ENCODE peak calls at places on chromosomes 5 and 9, in seven cellular contexts. I is keratinocyte; W is RPMI7951; H is LoVo; S is DMS 273 treated with DMSO at 0.1 percent for 48 hours; T is activated naive CD4-positive, alpha-beta T cell treated with anti-CD3 and anti-CD28 coated beads, Interleukin-2, amount 50 U/mL, for 16 hours; K is GM04504. Z is an unnamed sample.

GRCh38 chr5:57176350-57176857 is 2.5 kb downstream of the GPBP1 start:
- DNase-seq in H (peak; percentile 29), T (no peak), I (no peak), S (no peak), W (peak; percentile 72), K (peak; percentile 27), Z (peak; percentile 37)

GRCh38 chr5:1419476-1420210 is 25.6 kb downstream of the SLC6A3 start:
- DNase-seq in S (no peak), H (no peak), T (peak; percentile 5), I (no peak), W (no peak), K (no peak), Z (no peak)

GRCh38 chr5:90849939-90850338 is 291.3 kb downstream of the ADGRV1 start:
- DNase-seq in W (no peak), K (no peak), H (no peak), I (no peak), T (no peak), S (no peak), Z (no peak)

GRCh38 chr9:137083418-137084004 is 3.3 kb upstream of the MAN1B1 start:
- DNase-seq in T (no peak), H (peak; percentile 85), S (no peak), K (peak; percentile 92), I (peak; percentile 85), W (peak; percentile 98), Z (no peak)

GRCh38 chr9:131810351-131811170 is 70.7 kb upstream of the RAPGEF1 start:
- DNase-seq in I (no peak), W (no peak), T (no peak), K (no peak), H (no peak), S (peak; percentile 23), Z (peak; percentile 48)

GRCh38 chr5:108560581-108560980 is 178.7 kb upstream of the FBXL17 start:
- DNase-seq in S (no peak), W (no peak), T (no peak), I (no peak), K (peak; percentile 74), H (no peak), Z (no peak)

GRCh38 chr9:127398715-127399400 is 1.9 kb downstream of the SLC2A8 start:
- DNase-seq in S (no peak), H (no peak), W (no peak), K (no peak), I (no peak), T (no peak), Z (no peak)

GRCh38 chr9:124394167-124394566 is 21.1 kb downstream of the PSMB7 start:
- DNase-seq in T (no peak), K (no peak), I (no peak), S (no peak), W (no peak), H (no peak), Z (no peak)

GRCh38 chr9:19965336-19965735 is 176.5 kb upstream of the SLC24A2 start:
- DNase-seq in S (no peak), H (no peak), I (no peak), W (no peak), K (no peak), T (no peak), Z (no peak)

Z was measured in NAMALWA.